ENCODE peak calls at places on chromosomes 2 and 18, in ten cellular contexts. W, Z, J, K, N, H, T, D, L and C are unnamed samples.
A peak's percentile ranks its signal among the peaks of the same experiment; 100 is the strongest.

GRCh38 chr2:49108851-49109250 is 45.5 kb downstream of the FSHR start:
- DNase-seq in T (no peak), K (no peak), L (no peak), J (no peak), Z (no peak), N (no peak), W (no peak), H (no peak), D (no peak), C (no peak)

GRCh38 chr18:6565336-6566081 is 150.8 kb upstream of the L3MBTL4 start:
- DNase-seq in D (no peak), J (no peak), N (no peak), L (no peak), T (no peak), K (no peak), Z (no peak), W (no peak), H (no peak), C (no peak)

GRCh38 chr2:230666885-230667712 is 45.5 kb upstream of the CAB39 start:
- DNase-seq in T (no peak), D (peak; percentile 26), H (no peak), L (peak; percentile 23), J (no peak), K (no peak), Z (no peak), W (no peak), N (no peak), C (peak; percentile 97)

GRCh38 chr2:9771481-9772017 is 71.7 kb upstream of the TAF1B start:
- DNase-seq in W (no peak), D (peak; percentile 56), L (no peak), T (no peak), H (peak; percentile 23), J (no peak), N (no peak), Z (no peak), K (no peak), C (no peak)

GRCh38 chr2:236352761-236353593 is 88.8 kb upstream of the ASB18 start:
- DNase-seq in H (peak; percentile 58), K (peak; percentile 27), N (peak; percentile 24), T (no peak), Z (peak; percentile 27), D (peak; percentile 49), J (no peak), W (peak; percentile 33), L (no peak), C (peak; percentile 2)

GRCh38 chr2:10303174-10303633 is 500 bp downstream of the HPCAL1 start:
- DNase-seq in J (no peak), T (no peak), W (no peak), H (peak; percentile 26), L (peak; percentile 81), K (no peak), Z (no peak), D (peak; percentile 41), N (no peak), C (peak; percentile 19)

GRCh38 chr2:112831380-112831930 is 5.1 kb downstream of the IL1B start:
- DNase-seq in T (no peak), Z (no peak), N (no peak), L (no peak), H (no peak), K (no peak), W (no peak), D (no peak), J (no peak), C (no peak)

GRCh38 chr2:89844221-89844943 is 1152.9 kb downstream of the RPIA start:
- DNase-seq in L (peak; percentile 68), N (no peak), W (no peak), T (no peak), K (no peak), D (no peak), J (no peak), H (no peak), Z (no peak), C (no peak)

GRCh38 chr2:6824962-6825361 is 40.7 kb downstream of the CMPK2 start:
- DNase-seq in K (no peak), N (no peak), Z (no peak), T (peak; percentile 33), D (no peak), H (peak; percentile 31), J (no peak), W (no peak), L (no peak), C (peak; percentile 59)

GRCh38 chr2:133658020-133658903 is 90.0 kb upstream of the NCKAP5 start:
- DNase-seq in L (no peak), N (no peak), D (peak; percentile 67), T (no peak), J (no peak), Z (peak; percentile 14), W (no peak), H (no peak), K (no peak), C (no peak)

GRCh38 chr18:14975431-14975830 is 227.5 kb downstream of the ANKRD30B start:
- DNase-seq in Z (no peak), J (no peak), D (no peak), T (no peak), W (no peak), K (no peak), L (no peak), N (no peak), H (no peak), C (no peak)
- H3K27ac ChIP-seq in Z (no peak overlapping the region), J (no peak overlapping the region), D (no peak overlapping the region), T (peak overlapping the region; percentile 82), W (no peak overlapping the region), K (peak overlapping the region; percentile 68), L (no peak overlapping the region), N (no peak overlapping the region), H (no peak overlapping the region), C (no peak overlapping the region)

DNA sequence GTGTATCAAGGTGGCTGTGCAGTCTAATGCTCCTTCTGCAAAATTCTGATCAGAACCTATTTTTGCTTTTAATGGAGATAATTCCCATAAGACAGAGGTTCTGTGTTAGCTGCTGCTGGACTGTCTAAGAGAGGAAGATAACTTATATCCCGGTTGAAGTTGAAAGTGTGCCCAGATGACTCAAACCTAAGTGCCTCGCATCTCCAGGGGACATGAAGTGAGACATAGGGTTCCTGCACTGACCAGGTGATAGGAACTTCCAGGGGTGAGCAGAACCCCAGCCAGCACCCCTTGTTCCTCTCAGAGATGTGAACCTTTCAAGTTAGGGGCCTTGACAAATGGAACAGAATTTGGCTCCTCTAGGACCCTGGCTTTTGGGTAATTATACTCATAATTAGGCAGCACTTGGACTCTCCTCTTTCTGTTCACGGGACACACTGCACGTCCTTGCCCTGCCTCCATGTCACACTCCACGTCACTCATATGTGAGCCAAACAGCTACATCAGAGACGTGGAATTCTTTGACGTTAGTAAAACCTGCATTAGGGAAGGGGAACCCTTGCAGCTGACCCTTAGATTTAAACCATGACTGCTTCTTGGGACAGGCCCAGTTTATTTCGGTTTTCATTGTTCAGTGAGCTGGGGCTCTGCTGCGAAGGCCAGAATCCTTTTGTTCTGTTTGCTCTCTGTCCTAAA is 104.5 kb upstream of the ALPP start:
- DNase-seq in Z (no peak), T (no peak), K (no peak), L (no peak), N (no peak), W (no peak), J (no peak), H (no peak), D (peak; percentile 31), C (no peak)
- H3K27ac ChIP-seq in Z (no peak overlapping the region), T (no peak overlapping the region), K (no peak overlapping the region), L (no peak overlapping the region), N (no peak overlapping the region), W (peak overlapping the region; percentile 96), J (no peak overlapping the region), H (no peak overlapping the region), D (no peak overlapping the region), C (no peak overlapping the region)

GRCh38 chr2:54224997-54225396 is 31.0 kb downstream of the TSPYL6 start:
- DNase-seq in K (no peak), L (no peak), H (no peak), N (no peak), D (no peak), Z (no peak), J (no peak), W (no peak), T (no peak), C (no peak)

GRCh38 chr2:54227798-54228197 is 28.2 kb downstream of the TSPYL6 start:
- DNase-seq in N (no peak), D (no peak), L (no peak), K (no peak), J (no peak), W (no peak), Z (no peak), H (no peak), T (no peak), C (peak; percentile 42)

GRCh38 chr2:54233832-54234649 is 22.0 kb downstream of the TSPYL6 start:
- DNase-seq in J (no peak), K (no peak), T (no peak), Z (no peak), H (no peak), W (no peak), L (no peak), N (no peak), D (no peak), C (no peak)

GRCh38 chr2:54226224-54226623 is 29.8 kb downstream of the TSPYL6 start:
- DNase-seq in J (no peak), K (no peak), N (no peak), Z (no peak), L (no peak), T (no peak), D (no peak), H (no peak), W (no peak), C (no peak)

GRCh38 chr2:54228945-54229344 is 27.1 kb downstream of the TSPYL6 start:
- DNase-seq in N (no peak), K (no peak), D (no peak), T (no peak), J (no peak), Z (no peak), H (peak; percentile 46), W (no peak), L (no peak), C (no peak)
- H3K27ac ChIP-seq in N (no peak overlapping the region), K (no peak overlapping the region), D (no peak overlapping the region), T (no peak overlapping the region), J (no peak overlapping the region), Z (no peak overlapping the region), H (no peak overlapping the region), W (no peak overlapping the region), L (no peak overlapping the region), C (no peak overlapping the region)

GRCh38 chr2:223969315-223969714 is 12.1 kb downstream of the MRPL44 start:
- DNase-seq in N (no peak), J (no peak), Z (no peak), W (no peak), D (no peak), K (no peak), L (no peak), T (no peak), H (no peak), C (no peak)

GRCh38 chr2:223969856-223970255 is 12.6 kb downstream of the MRPL44 start:
- DNase-seq in H (no peak), N (no peak), J (no peak), L (no peak), K (no peak), T (no peak), D (no peak), W (no peak), Z (no peak), C (peak; percentile 50)

GRCh38 chr2:223972656-223973102 is 15.4 kb downstream of the MRPL44 start:
- DNase-seq in D (no peak), N (no peak), K (no peak), W (no peak), H (no peak), T (no peak), Z (no peak), J (no peak), L (no peak), C (no peak)

GRCh38 chr2:223971731-223972130 is 14.5 kb downstream of the MRPL44 start:
- DNase-seq in W (no peak), Z (no peak), J (no peak), D (no peak), L (no peak), H (no peak), K (no peak), N (no peak), T (no peak), C (no peak)

GRCh38 chr2:223970343-223971128 is 13.3 kb downstream of the MRPL44 start:
- DNase-seq in N (peak; percentile 42), J (peak; percentile 37), T (no peak), W (peak; percentile 59), L (no peak), D (peak; percentile 64), H (peak; percentile 89), K (peak; percentile 65), Z (peak; percentile 61), C (peak; percentile 41)
- H3K27ac ChIP-seq in N (no peak overlapping the region), J (no peak overlapping the region), T (peak overlapping the region; percentile 42), W (no peak overlapping the region), L (no peak overlapping the region), D (no peak overlapping the region), H (no peak overlapping the region), K (no peak overlapping the region), Z (no peak overlapping the region), C (no peak overlapping the region)